ENCODE peak calls at places on chromosomes 13 and 19, in five cellular contexts. J is lower leg skin, D is stomach, B is H1, R is heart left ventricle. W is an unnamed sample.

GRCh38 chr13:39254606-39255005 is 216.3 kb downstream of the NHLRC3 start:
- DNase-seq in R (no peak), B (no peak), D (no peak), J (no peak), W (no peak)

GRCh38 chr19:3440082-3440481 is 40.2 kb downstream of the SMIM24 start:
- DNase-seq in R (no peak), J (no peak), D (peak), B (no peak), W (no peak)

GRCh38 chr19:35347171-35347929 is at the start of gene FFAR1:
- DNase-seq in B (no peak), D (peak), R (peak), J (no peak), W (no peak)

GRCh38 chr19:20067898-20068297 is 9.9 kb upstream of the ZNF90 start:
- DNase-seq in D (no peak), R (no peak), J (no peak), B (no peak), W (no peak)

GRCh38 chr19:24052811-24053210 is 34.2 kb upstream of the ZNF254 start:
- DNase-seq in D (no peak), J (no peak), B (no peak), R (no peak), W (no peak)

GRCh38 chr13:37427843-37428494 is 170.6 kb downstream of the POSTN start:
- DNase-seq in B (no peak), J (no peak), R (no peak), D (no peak), W (no peak)

GRCh38 chr19:49415810-49416200 is 7.4 kb downstream of the PTH2 start:
- DNase-seq in R (no peak), D (no peak), B (no peak), J (no peak), W (no peak)

GRCh38 chr19:1882089-1882785 is 3.1 kb downstream of the ABHD17A start:
- DNase-seq in B (no peak), R (no peak), D (no peak), J (no peak), W (no peak)

GRCh38 chr13:40665061-40665753 is 1.2 kb downstream of the FOXO1 start:
- DNase-seq in J (no peak), R (peak), B (no peak), D (peak), W (no peak)

GRCh38 chr13:81048026-81048461 is 707.1 kb upstream of the SPRY2 start:
- DNase-seq in J (no peak), D (no peak), B (no peak), R (no peak), W (no peak)

GRCh38 chr13:66224644-66225043 is 1005.5 kb downstream of the PCDH9 start:
- DNase-seq in J (no peak), D (no peak), B (peak), R (no peak), W (no peak)

GRCh38 chr13:94205896-94206295 is 273.6 kb downstream of the DCT start:
- DNase-seq in R (no peak), J (no peak), B (no peak), D (no peak), W (no peak)

GRCh38 chr13:25775986-25776385 is 275.8 kb downstream of the SHISA2 start:
- DNase-seq in J (no peak), R (no peak), B (no peak), D (no peak), W (no peak)

GRCh38 chr13:74258951-74259350 is 124.7 kb upstream of the KLF12 start:
- DNase-seq in R (no peak), B (no peak), J (no peak), D (no peak), W (no peak)

GRCh38 chr19:46365561-46365960 is 18.7 kb downstream of the PPP5C start:
- DNase-seq in R (no peak), B (no peak), J (no peak), D (no peak), W (no peak)

GRCh38 chr13:41004875-41005693 is 14.0 kb downstream of the ELF1 start:
- DNase-seq in B (no peak), D (no peak), R (no peak), J (no peak), W (no peak)

GRCh38 chr19:20077791-20078463 is at the start of gene ZNF90:
- DNase-seq in R (peak), D (peak), J (peak), B (peak), W (peak)

GRCh38 chr13:100361504-100361903 is 227.1 kb downstream of the GGACT start:
- DNase-seq in D (no peak), J (no peak), B (no peak), R (no peak), W (no peak)

GRCh38 chr13:42680748-42681147 is 100.6 kb upstream of the FAM216B start:
- DNase-seq in D (no peak), B (no peak), R (no peak), J (no peak), W (no peak)

GRCh38 chr13:49584771-49585182 is 581 bp downstream of the RCBTB1 start:
- DNase-seq in B (no peak), R (no peak), J (no peak), D (no peak), W (no peak)

GRCh38 chr13:65911546-65912193 is 1318.5 kb downstream of the PCDH9 start:
- DNase-seq in J (no peak), B (no peak), D (no peak), R (no peak), W (no peak)

GRCh38 chr13:59643906-59644626 is 519.7 kb downstream of the DIAPH3 start:
- DNase-seq in R (no peak), J (no peak), D (no peak), B (no peak), W (no peak)

DNA sequence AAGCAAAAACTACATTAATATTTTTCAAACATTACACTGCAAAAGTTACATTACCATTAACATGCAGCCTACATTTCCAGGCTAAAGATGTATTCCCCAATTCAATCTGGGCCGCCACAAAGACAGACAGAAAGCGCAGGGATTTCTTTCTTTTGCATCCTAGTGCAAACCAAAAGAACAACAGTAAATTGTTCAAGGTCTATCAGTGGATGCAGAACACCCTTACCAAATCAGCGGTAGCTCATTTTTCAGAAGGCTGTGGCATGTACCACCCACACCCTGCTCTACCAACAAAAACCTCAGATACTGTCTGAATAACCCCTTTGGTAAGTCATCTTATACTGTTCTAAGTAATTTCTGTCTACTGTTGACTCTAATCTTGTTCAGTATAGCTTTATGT is 3.6 kb downstream of the TPT1 start:
- DNase-seq in D (no peak), J (no peak), B (no peak), R (no peak), W (no peak)
- H3K4me3 ChIP-seq in D (no peak), J (no peak), B (no peak), R (no peak), W (no peak)

GRCh38 chr19:12676928-12677327 is 4.8 kb downstream of the DHPS start:
- DNase-seq in R (no peak), B (no peak), D (no peak), J (no peak), W (no peak)
- TF ChIP-seq POLR2A in R (no peak), B (no peak), D (no peak), J (no peak), W (no peak)

DNA sequence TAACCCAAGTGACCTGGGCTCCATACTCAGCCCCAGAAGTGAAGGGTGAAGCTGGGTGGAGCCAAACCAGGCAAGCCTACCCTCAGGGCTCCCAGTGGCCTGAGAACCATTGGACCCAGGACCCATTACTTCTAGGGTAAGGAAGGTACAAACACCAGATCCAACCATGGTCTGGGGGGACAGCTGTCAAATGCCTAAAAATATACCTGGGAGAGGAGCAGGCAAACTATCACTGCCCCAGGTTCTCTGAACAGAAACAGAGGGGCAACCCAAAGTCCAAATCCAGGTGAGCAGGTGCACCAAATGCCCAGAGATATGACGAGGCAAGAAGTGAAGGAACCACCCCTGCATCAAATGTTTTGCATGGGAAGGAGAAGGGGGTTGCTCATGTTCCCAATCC is 6.1 kb upstream of the CEACAM7 start:
- DNase-seq in D (no peak), R (no peak), J (no peak), B (no peak), W (no peak)
- H3K4me3 ChIP-seq in D (no peak), R (no peak), J (no peak), B (no peak), W (no peak)

GRCh38 chr19:47561440-47562045 is 11.4 kb downstream of the ZNF541 start:
- DNase-seq in B (no peak), R (no peak), D (no peak), J (no peak), W (no peak)

GRCh38 chr19:47560999-47561398 is 11.9 kb downstream of the ZNF541 start:
- DNase-seq in D (no peak), R (no peak), J (no peak), B (no peak), W (no peak)

GRCh38 chr19:47569331-47569730 is 3.6 kb downstream of the ZNF541 start:
- DNase-seq in J (no peak), B (no peak), R (no peak), D (no peak), W (no peak)

GRCh38 chr19:47564081-47564480 is 8.9 kb downstream of the ZNF541 start:
- DNase-seq in D (peak), R (no peak), B (no peak), J (no peak), W (no peak)
- TF ChIP-seq POLR2A in D (no peak), R (no peak), B (no peak), J (no peak), W (no peak)

GRCh38 chr19:18300930-18301717 is 19.7 kb upstream of the JUND start:
- DNase-seq in R (peak), J (peak), B (no peak), D (peak), W (no peak)
- H3K4me3 ChIP-seq in R (no peak), J (no peak), B (no peak), D (no peak), W (no peak)

GRCh38 chr19:38265213-38265861 is 964 bp downstream of the SPINT2 start:
- DNase-seq in B (no peak), D (peak), J (no peak), R (no peak), W (no peak)
- TF ChIP-seq POLR2A in B (no peak), D (no peak), J (no peak), R (no peak), W (no peak)

GRCh38 chr19:22491746-22492145 is 69.6 kb upstream of the ZNF98 start:
- DNase-seq in J (no peak), R (no peak), B (no peak), D (no peak), W (no peak)
- H3K4me3 ChIP-seq in J (no peak), R (no peak), B (no peak), D (no peak), W (no peak)

GRCh38 chr19:18364826-18365528 is 21.0 kb upstream of the GDF15 start:
- DNase-seq in J (peak), D (peak), B (no peak), R (no peak), W (no peak)
- TF ChIP-seq POLR2A in J (no peak), D (no peak), B (no peak), R (no peak), W (no peak)

DNA sequence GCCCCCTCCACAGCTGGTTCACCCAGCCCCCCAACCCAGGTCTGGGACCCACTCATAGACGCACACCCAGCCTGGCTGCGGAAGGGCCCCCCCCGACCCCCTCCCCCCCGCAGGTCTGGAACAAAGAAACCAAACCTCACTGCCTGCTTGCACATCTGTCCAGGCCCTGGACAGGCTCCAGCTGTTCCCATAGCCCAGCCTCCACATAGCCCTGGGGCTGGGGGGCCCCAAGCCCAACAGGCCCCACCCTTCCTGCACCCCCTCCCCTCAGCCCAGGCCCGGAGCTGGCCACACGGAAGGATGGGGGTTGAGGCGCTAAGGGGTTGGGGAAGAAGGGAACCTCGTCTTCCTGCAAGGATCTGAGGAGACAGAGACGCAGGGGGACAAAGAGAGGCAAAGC is 2.7 kb downstream of the KANK2 start:
- DNase-seq in D (no peak), J (no peak), R (no peak), B (no peak), W (no peak)
- H3K4me3 ChIP-seq in D (peak), J (no peak), R (peak), B (no peak), W (peak)

GRCh38 chr19:45133661-45134060 is 27.1 kb downstream of the NKPD1 start:
- DNase-seq in B (no peak), D (no peak), J (no peak), R (no peak), W (no peak)

GRCh38 chr19:45130236-45130635 is 30.5 kb downstream of the NKPD1 start:
- DNase-seq in R (no peak), B (no peak), J (no peak), D (no peak), W (no peak)

GRCh38 chr19:45128806-45129205 is 32.0 kb downstream of the NKPD1 start:
- DNase-seq in D (no peak), B (no peak), R (no peak), J (no peak), W (no peak)

GRCh38 chr19:45128109-45128508 is 32.7 kb downstream of the NKPD1 start:
- DNase-seq in J (no peak), D (no peak), B (no peak), R (no peak), W (no peak)

GRCh38 chr19:45130888-45131615 is 29.7 kb downstream of the NKPD1 start:
- DNase-seq in D (peak), J (no peak), B (no peak), R (no peak), W (no peak)
- TF ChIP-seq POLR2A in D (no peak), J (no peak), B (no peak), R (no peak), W (no peak)